ENCODE peak calls at places on chromosome 19, in ten cellular contexts. One of them, this sample, is unnamed.

GRCh38 chr19:27794444-27795042 is 1418.4 kb downstream of the UQCRFS1 start:
- DNase-seq in esophagus muscularis mucosa: no peak
- DNase-seq in mucosa of descending colon: no peak
- DNase-seq in cardiac fibroblast: peak; percentile 50
- DNase-seq in mesothelial cell of epicardium: no peak
- DNase-seq in left ventricle myocardium inferior: no peak
- DNase-seq in ovary: peak; percentile 67
- DNase-seq in HFFc6: peak; percentile 44
- DNase-seq in RWPE1: no peak
- DNase-seq in cardiac muscle cell: peak; percentile 44
- DNase-seq in this sample: peak; percentile 26

GRCh38 chr19:3618144-3618810 is 8.3 kb downstream of the CACTIN start:
- DNase-seq in HFFc6: no peak
- DNase-seq in ovary: peak; percentile 77
- DNase-seq in esophagus muscularis mucosa: no peak
- DNase-seq in left ventricle myocardium inferior: peak; percentile 71
- DNase-seq in mesothelial cell of epicardium: peak; percentile 63
- DNase-seq in mucosa of descending colon: peak; percentile 72
- DNase-seq in cardiac muscle cell: peak; percentile 67
- DNase-seq in cardiac fibroblast: peak; percentile 65
- DNase-seq in RWPE1: peak; percentile 52
- DNase-seq in this sample: peak; percentile 87

GRCh38 chr19:29683009-29683408 is 17.7 kb downstream of the PLEKHF1 start:
- DNase-seq in left ventricle myocardium inferior: no peak
- DNase-seq in RWPE1: no peak
- DNase-seq in HFFc6: no peak
- DNase-seq in mesothelial cell of epicardium: no peak
- DNase-seq in cardiac fibroblast: peak; percentile 74
- DNase-seq in esophagus muscularis mucosa: no peak
- DNase-seq in ovary: no peak
- DNase-seq in mucosa of descending colon: no peak
- DNase-seq in cardiac muscle cell: peak; percentile 34
- DNase-seq in this sample: no peak

GRCh38 chr19:12481781-12482504 is 2.7 kb downstream of the ZNF709 start:
- DNase-seq in RWPE1: no peak
- DNase-seq in mesothelial cell of epicardium: no peak
- DNase-seq in ovary: no peak
- DNase-seq in HFFc6: no peak
- DNase-seq in esophagus muscularis mucosa: no peak
- DNase-seq in left ventricle myocardium inferior: no peak
- DNase-seq in cardiac muscle cell: no peak
- DNase-seq in mucosa of descending colon: no peak
- DNase-seq in cardiac fibroblast: no peak
- DNase-seq in this sample: no peak

GRCh38 chr19:35845215-35846037 is 6.9 kb downstream of the NPHS1 start:
- DNase-seq in RWPE1: peak; percentile 35
- DNase-seq in esophagus muscularis mucosa: no peak
- DNase-seq in cardiac fibroblast: no peak
- DNase-seq in cardiac muscle cell: no peak
- DNase-seq in ovary: no peak
- DNase-seq in mesothelial cell of epicardium: no peak
- DNase-seq in mucosa of descending colon: peak; percentile 54
- DNase-seq in HFFc6: no peak
- DNase-seq in left ventricle myocardium inferior: no peak
- DNase-seq in this sample: no peak

GRCh38 chr19:11456659-11457058 is 21.2 kb downstream of the PRKCSH start:
- DNase-seq in left ventricle myocardium inferior: no peak
- DNase-seq in mesothelial cell of epicardium: no peak
- DNase-seq in mucosa of descending colon: no peak
- DNase-seq in cardiac fibroblast: no peak
- DNase-seq in ovary: no peak
- DNase-seq in cardiac muscle cell: no peak
- DNase-seq in HFFc6: no peak
- DNase-seq in esophagus muscularis mucosa: no peak
- DNase-seq in RWPE1: no peak
- DNase-seq in this sample: no peak

GRCh38 chr19:42066075-42066754 is 3.8 kb downstream of the GRIK5 start:
- DNase-seq in mucosa of descending colon: no peak
- DNase-seq in cardiac fibroblast: peak; percentile 27
- DNase-seq in HFFc6: no peak
- DNase-seq in mesothelial cell of epicardium: no peak
- DNase-seq in esophagus muscularis mucosa: no peak
- DNase-seq in RWPE1: peak; percentile 66
- DNase-seq in ovary: no peak
- DNase-seq in cardiac muscle cell: peak; percentile 24
- DNase-seq in left ventricle myocardium inferior: no peak
- DNase-seq in this sample: no peak

GRCh38 chr19:2113436-2114211 is 16.9 kb downstream of the IZUMO4 start:
- DNase-seq in HFFc6: no peak
- DNase-seq in mesothelial cell of epicardium: no peak
- DNase-seq in ovary: no peak
- DNase-seq in left ventricle myocardium inferior: no peak
- DNase-seq in cardiac fibroblast: peak; percentile 86
- DNase-seq in RWPE1: peak; percentile 41
- DNase-seq in mucosa of descending colon: no peak
- DNase-seq in esophagus muscularis mucosa: no peak
- DNase-seq in cardiac muscle cell: no peak
- DNase-seq in this sample: no peak

GRCh38 chr19:55459551-55459949 is 1.9 kb downstream of the ISOC2 start:
- DNase-seq in HFFc6: no peak
- DNase-seq in left ventricle myocardium inferior: no peak
- DNase-seq in ovary: no peak
- DNase-seq in RWPE1: no peak
- DNase-seq in cardiac muscle cell: no peak
- DNase-seq in cardiac fibroblast: no peak
- DNase-seq in mucosa of descending colon: no peak
- DNase-seq in esophagus muscularis mucosa: no peak
- DNase-seq in mesothelial cell of epicardium: no peak
- DNase-seq in this sample: no peak

GRCh38 chr19:8224394-8225145 is 15.4 kb downstream of the CERS4 start:
- DNase-seq in mucosa of descending colon: peak; percentile 7
- DNase-seq in RWPE1: peak; percentile 72
- DNase-seq in ovary: no peak
- DNase-seq in HFFc6: no peak
- DNase-seq in cardiac fibroblast: peak; percentile 73
- DNase-seq in esophagus muscularis mucosa: no peak
- DNase-seq in mesothelial cell of epicardium: no peak
- DNase-seq in left ventricle myocardium inferior: peak; percentile 57
- DNase-seq in cardiac muscle cell: peak; percentile 30
- DNase-seq in this sample: no peak

GRCh38 chr19:43594710-43595604 is 977 bp downstream of the IRGQ start:
- DNase-seq in mesothelial cell of epicardium: peak; percentile 72
- DNase-seq in cardiac muscle cell: peak; percentile 73
- DNase-seq in HFFc6: peak; percentile 41
- DNase-seq in left ventricle myocardium inferior: no peak
- DNase-seq in cardiac fibroblast: peak; percentile 70
- DNase-seq in ovary: peak; percentile 63
- DNase-seq in esophagus muscularis mucosa: no peak
- DNase-seq in mucosa of descending colon: peak; percentile 66
- DNase-seq in RWPE1: peak; percentile 36
- DNase-seq in this sample: peak; percentile 65

GRCh38 chr19:16207490-16208025 is 9.8 kb downstream of the AP1M1 start:
- DNase-seq in left ventricle myocardium inferior: no peak
- DNase-seq in ovary: no peak
- DNase-seq in HFFc6: no peak
- DNase-seq in esophagus muscularis mucosa: no peak
- DNase-seq in cardiac muscle cell: no peak
- DNase-seq in RWPE1: no peak
- DNase-seq in mucosa of descending colon: no peak
- DNase-seq in mesothelial cell of epicardium: no peak
- DNase-seq in cardiac fibroblast: no peak
- DNase-seq in this sample: no peak
- TF ChIP-seq CTCF in left ventricle myocardium inferior: no peak
- TF ChIP-seq CTCF in ovary: no peak
- TF ChIP-seq CTCF in HFFc6: no peak
- TF ChIP-seq CTCF in esophagus muscularis mucosa: no peak
- TF ChIP-seq CTCF in cardiac muscle cell: no peak
- TF ChIP-seq CTCF in RWPE1: no peak
- TF ChIP-seq CTCF in mucosa of descending colon: no peak
- TF ChIP-seq CTCF in mesothelial cell of epicardium: no peak
- TF ChIP-seq CTCF in cardiac fibroblast: no peak
- TF ChIP-seq CTCF in this sample: no peak

DNA sequence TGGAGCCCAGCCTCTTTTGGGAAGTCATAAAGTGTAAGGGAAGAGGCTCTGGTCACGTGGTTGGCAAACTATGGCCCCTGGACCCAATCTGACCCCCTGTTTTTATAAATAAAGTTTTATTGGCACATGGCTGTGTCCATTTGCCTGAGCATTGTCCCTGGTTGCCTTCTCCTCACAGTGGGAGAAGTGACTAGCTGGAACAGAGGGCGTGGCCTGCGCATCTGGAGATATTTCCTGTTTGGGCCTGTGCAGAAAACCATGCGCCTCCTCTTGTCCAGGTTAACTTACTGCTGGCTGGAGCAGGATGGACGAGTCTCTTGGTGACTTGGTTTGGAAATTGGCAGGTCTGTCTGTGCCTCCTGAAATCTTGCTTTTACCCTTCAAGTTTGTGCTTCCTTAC is 48.3 kb downstream of the KDM4B start:
- DNase-seq in mucosa of descending colon: no peak
- DNase-seq in HFFc6: no peak
- DNase-seq in esophagus muscularis mucosa: no peak
- DNase-seq in cardiac muscle cell: no peak
- DNase-seq in mesothelial cell of epicardium: no peak
- DNase-seq in RWPE1: peak; percentile 72
- DNase-seq in cardiac fibroblast: peak; percentile 38
- DNase-seq in left ventricle myocardium inferior: no peak
- DNase-seq in ovary: no peak
- DNase-seq in this sample: no peak
- TF ChIP-seq CTCF in mucosa of descending colon: no peak
- TF ChIP-seq CTCF in HFFc6: no peak
- TF ChIP-seq CTCF in esophagus muscularis mucosa: no peak
- TF ChIP-seq CTCF in cardiac muscle cell: no peak
- TF ChIP-seq CTCF in mesothelial cell of epicardium: no peak
- TF ChIP-seq CTCF in RWPE1: peak; percentile 15
- TF ChIP-seq CTCF in cardiac fibroblast: no peak
- TF ChIP-seq CTCF in left ventricle myocardium inferior: no peak
- TF ChIP-seq CTCF in ovary: no peak
- TF ChIP-seq CTCF in this sample: no peak

GRCh38 chr19:4636151-4636717 is 3.1 kb upstream of the TNFAIP8L1 start:
- DNase-seq in mucosa of descending colon: peak; percentile 68
- DNase-seq in HFFc6: no peak
- DNase-seq in esophagus muscularis mucosa: no peak
- DNase-seq in ovary: peak; percentile 80
- DNase-seq in RWPE1: peak; percentile 57
- DNase-seq in left ventricle myocardium inferior: peak; percentile 74
- DNase-seq in cardiac fibroblast: peak; percentile 44
- DNase-seq in cardiac muscle cell: peak; percentile 71
- DNase-seq in mesothelial cell of epicardium: peak; percentile 93
- DNase-seq in this sample: peak; percentile 87
- TF ChIP-seq CTCF in mucosa of descending colon: peak; percentile 93
- TF ChIP-seq CTCF in HFFc6: peak; percentile 99
- TF ChIP-seq CTCF in esophagus muscularis mucosa: peak; percentile 85
- TF ChIP-seq CTCF in ovary: peak; percentile 84
- TF ChIP-seq CTCF in RWPE1: peak; percentile 96
- TF ChIP-seq CTCF in left ventricle myocardium inferior: peak; percentile 96
- TF ChIP-seq CTCF in cardiac fibroblast: peak; percentile 60
- TF ChIP-seq CTCF in cardiac muscle cell: peak; percentile 85
- TF ChIP-seq CTCF in mesothelial cell of epicardium: peak; percentile 97
- TF ChIP-seq CTCF in this sample: peak; percentile 78

DNA sequence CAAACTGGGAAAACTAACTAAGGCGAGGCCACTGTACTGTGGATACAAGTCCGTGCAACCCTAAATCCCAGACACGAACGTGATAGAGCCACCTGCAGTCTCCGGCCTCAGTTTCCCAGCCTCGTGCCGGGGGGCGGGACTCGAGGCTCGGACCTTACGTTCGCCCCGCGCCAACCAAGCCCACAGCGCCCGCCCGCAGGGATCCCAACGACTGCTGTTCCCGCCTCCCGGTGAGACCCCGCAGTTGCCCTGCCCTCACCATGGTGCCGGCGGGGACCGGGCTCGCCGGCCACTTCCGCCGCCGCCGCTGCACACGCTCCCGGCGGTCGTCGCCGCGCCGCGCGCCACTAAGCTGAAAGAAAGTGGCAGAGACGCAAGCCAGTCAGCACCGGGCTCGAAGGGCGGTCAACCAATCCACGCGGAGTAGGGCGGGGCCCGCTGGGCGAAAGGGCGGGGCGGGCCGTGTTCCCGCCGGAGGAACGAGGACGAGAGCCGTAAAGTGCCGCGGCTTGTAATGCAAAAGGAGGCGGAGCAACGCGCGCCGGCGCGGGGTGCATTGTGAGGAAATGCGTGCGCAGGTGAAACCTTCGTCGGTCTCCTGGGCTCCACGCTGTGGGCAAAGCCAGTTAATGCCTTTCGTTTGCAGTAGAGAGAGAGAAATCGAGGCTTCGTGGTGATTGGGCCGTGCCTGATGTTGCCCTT is at the start of gene LSM4:
- DNase-seq in ovary: peak; percentile 99
- DNase-seq in left ventricle myocardium inferior: peak; percentile 98
- DNase-seq in mesothelial cell of epicardium: peak; percentile 99
- DNase-seq in HFFc6: peak; percentile 96
- DNase-seq in RWPE1: peak; percentile 99
- DNase-seq in cardiac fibroblast: peak; percentile 97
- DNase-seq in mucosa of descending colon: peak; percentile 99
- DNase-seq in esophagus muscularis mucosa: peak; percentile 99
- DNase-seq in cardiac muscle cell: peak; percentile 98
- DNase-seq in this sample: peak; percentile 99
- TF ChIP-seq CTCF in ovary: no peak
- TF ChIP-seq CTCF in left ventricle myocardium inferior: no peak
- TF ChIP-seq CTCF in mesothelial cell of epicardium: no peak
- TF ChIP-seq CTCF in HFFc6: no peak
- TF ChIP-seq CTCF in RWPE1: peak; percentile 51
- TF ChIP-seq CTCF in cardiac fibroblast: no peak
- TF ChIP-seq CTCF in mucosa of descending colon: peak; percentile 1
- TF ChIP-seq CTCF in esophagus muscularis mucosa: peak; percentile 23
- TF ChIP-seq CTCF in cardiac muscle cell: no peak
- TF ChIP-seq CTCF in this sample: peak; percentile 41

DNA sequence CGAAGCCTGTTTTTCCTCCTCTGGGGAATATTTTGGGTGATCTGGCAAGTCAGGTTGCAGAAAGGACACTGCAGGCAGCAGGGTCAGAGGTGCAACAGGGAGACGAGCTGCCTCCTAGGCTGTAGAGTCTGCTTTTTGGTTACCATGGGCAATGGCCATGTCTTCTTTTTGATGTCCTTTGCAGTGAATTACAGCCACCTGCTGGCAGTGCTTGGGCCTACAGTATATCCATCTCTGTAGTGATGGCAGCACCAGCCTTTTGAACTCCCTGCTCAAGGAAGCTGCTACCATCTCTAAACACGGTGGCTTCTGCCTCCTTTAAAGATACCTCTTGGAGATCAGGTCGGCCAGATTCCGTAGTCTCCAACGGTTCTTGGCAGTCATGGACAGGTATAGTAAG is 73.9 kb downstream of the WTIP start:
- DNase-seq in mesothelial cell of epicardium: no peak
- DNase-seq in cardiac muscle cell: peak; percentile 3
- DNase-seq in ovary: no peak
- DNase-seq in mucosa of descending colon: no peak
- DNase-seq in esophagus muscularis mucosa: no peak
- DNase-seq in cardiac fibroblast: peak; percentile 31
- DNase-seq in left ventricle myocardium inferior: no peak
- DNase-seq in RWPE1: no peak
- DNase-seq in HFFc6: peak; percentile 26
- DNase-seq in this sample: no peak
- TF ChIP-seq CTCF in mesothelial cell of epicardium: no peak
- TF ChIP-seq CTCF in cardiac muscle cell: peak; percentile 21
- TF ChIP-seq CTCF in ovary: no peak
- TF ChIP-seq CTCF in mucosa of descending colon: no peak
- TF ChIP-seq CTCF in esophagus muscularis mucosa: no peak
- TF ChIP-seq CTCF in cardiac fibroblast: peak; percentile 48
- TF ChIP-seq CTCF in left ventricle myocardium inferior: peak; percentile 29
- TF ChIP-seq CTCF in RWPE1: no peak
- TF ChIP-seq CTCF in HFFc6: peak; percentile 65
- TF ChIP-seq CTCF in this sample: peak; percentile 9